ENCODE peak calls at places on chromosomes 2 and 18, in four cellular contexts. G is IMR-90, U is BE2C, Q is brain microvascular endothelial cell. I is an unnamed sample.

GRCh38 chr18:11494093-11494492 is 115.3 kb upstream of the SLC35G4 start:
- DNase-seq in G (peak), U (no peak), Q (peak), I (no peak)

GRCh38 chr2:69375494-69376353 is 11.3 kb downstream of the GFPT1 start:
- DNase-seq in G (peak), U (no peak), Q (no peak), I (no peak)

GRCh38 chr2:64865073-64865830 is 123.9 kb upstream of the SLC1A4 start:
- DNase-seq in G (peak), U (peak), Q (peak), I (no peak)

GRCh38 chr18:77393519-77393918 is 143.9 kb downstream of the GALR1 start:
- DNase-seq in G (no peak), U (no peak), Q (no peak), I (no peak)

GRCh38 chr2:219436491-219436890 is 1.8 kb downstream of the SPEG start:
- DNase-seq in G (no peak), U (no peak), Q (no peak), I (no peak)

GRCh38 chr2:123768233-123768632 is 256.9 kb upstream of the CNTNAP5 start:
- DNase-seq in G (no peak), U (no peak), Q (no peak), I (no peak)

GRCh38 chr2:230684222-230685164 is 28.1 kb upstream of the CAB39 start:
- DNase-seq in G (peak), U (no peak), Q (no peak), I (no peak)

GRCh38 chr2:57906152-57906732 is 140.4 kb upstream of the VRK2 start:
- DNase-seq in G (peak), U (no peak), Q (peak), I (peak)

GRCh38 chr2:204544961-204545860 is at the start of gene PARD3B:
- DNase-seq in G (peak), U (peak), Q (peak), I (no peak)

GRCh38 chr2:165648826-165649225 is 145.2 kb downstream of the GALNT3 start:
- DNase-seq in G (no peak), U (peak), Q (no peak), I (no peak)

GRCh38 chr2:207895236-207895860 is 125.6 kb upstream of the FZD5 start:
- DNase-seq in G (no peak), U (no peak), Q (no peak), I (no peak)

GRCh38 chr2:195861821-195862220 is 204.8 kb downstream of the SLC39A10 start:
- DNase-seq in G (peak), U (no peak), Q (no peak), I (peak)

GRCh38 chr2:138193416-138194213 is 229.3 kb downstream of the HNMT start:
- DNase-seq in G (no peak), U (no peak), Q (no peak), I (no peak)

GRCh38 chr18:45839415-45840395 is 14.2 kb downstream of the SIGLEC15 start:
- DNase-seq in G (peak), U (no peak), Q (peak), I (no peak)

GRCh38 chr2:102000813-102001766 is 9.3 kb downstream of the IL1R2 start:
- DNase-seq in G (no peak), U (no peak), Q (no peak), I (no peak)

GRCh38 chr2:101998556-101999121 is 6.9 kb downstream of the IL1R2 start:
- DNase-seq in G (no peak), U (no peak), Q (no peak), I (no peak)

GRCh38 chr2:102001767-102002142 is 10.0 kb downstream of the IL1R2 start:
- DNase-seq in G (no peak), U (no peak), Q (no peak), I (no peak)

GRCh38 chr2:101999122-101999789 is 7.5 kb downstream of the IL1R2 start:
- DNase-seq in G (peak), U (no peak), Q (no peak), I (no peak)

DNA sequence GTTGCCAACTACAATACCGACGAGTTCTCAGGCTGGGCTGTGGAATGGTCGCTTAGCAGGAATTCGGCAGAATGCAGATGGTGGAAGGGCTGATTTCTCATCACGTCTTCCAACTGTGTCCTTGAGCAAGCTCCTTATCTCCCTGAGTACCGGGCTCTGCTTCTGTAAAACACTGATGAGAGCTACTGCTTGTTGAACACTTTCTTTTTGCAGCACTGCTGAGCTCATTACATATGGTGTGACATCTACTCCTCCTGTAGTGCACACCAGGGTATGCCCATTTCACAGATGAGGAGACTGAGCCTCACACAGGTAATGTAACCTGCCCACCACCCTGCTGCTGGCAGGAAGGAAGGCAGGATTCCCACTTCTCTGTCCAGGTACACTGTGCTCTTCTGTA is 8.3 kb downstream of the IL1R2 start:
- DNase-seq in G (no peak), U (no peak), Q (no peak), I (no peak)
- H3K4me3 ChIP-seq in G (no peak), U (no peak), Q (no peak), I (no peak)

DNA sequence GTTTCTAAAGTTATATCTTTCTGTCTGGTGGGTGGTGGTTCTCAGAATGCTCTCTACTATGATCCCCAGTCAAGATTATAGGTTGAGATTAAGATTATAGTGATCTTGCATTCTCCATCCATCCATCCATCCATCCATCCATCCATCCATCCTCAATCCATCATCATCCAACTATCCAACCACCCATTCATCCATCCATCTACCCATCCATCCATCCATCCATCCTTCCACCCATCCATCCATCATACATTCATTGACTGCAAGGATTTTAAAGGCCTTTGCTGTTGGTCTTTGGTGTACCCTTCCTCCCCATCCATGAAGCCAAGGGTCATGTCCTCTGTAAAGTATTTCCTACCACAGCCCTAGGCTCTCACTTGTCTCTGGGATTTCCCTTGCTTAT is 13.1 kb downstream of the GLI2 start:
- DNase-seq in G (no peak), U (no peak), Q (no peak), I (no peak)
- TF ChIP-seq CTCF in G (no peak), U (no peak), Q (no peak), I (no peak)

DNA sequence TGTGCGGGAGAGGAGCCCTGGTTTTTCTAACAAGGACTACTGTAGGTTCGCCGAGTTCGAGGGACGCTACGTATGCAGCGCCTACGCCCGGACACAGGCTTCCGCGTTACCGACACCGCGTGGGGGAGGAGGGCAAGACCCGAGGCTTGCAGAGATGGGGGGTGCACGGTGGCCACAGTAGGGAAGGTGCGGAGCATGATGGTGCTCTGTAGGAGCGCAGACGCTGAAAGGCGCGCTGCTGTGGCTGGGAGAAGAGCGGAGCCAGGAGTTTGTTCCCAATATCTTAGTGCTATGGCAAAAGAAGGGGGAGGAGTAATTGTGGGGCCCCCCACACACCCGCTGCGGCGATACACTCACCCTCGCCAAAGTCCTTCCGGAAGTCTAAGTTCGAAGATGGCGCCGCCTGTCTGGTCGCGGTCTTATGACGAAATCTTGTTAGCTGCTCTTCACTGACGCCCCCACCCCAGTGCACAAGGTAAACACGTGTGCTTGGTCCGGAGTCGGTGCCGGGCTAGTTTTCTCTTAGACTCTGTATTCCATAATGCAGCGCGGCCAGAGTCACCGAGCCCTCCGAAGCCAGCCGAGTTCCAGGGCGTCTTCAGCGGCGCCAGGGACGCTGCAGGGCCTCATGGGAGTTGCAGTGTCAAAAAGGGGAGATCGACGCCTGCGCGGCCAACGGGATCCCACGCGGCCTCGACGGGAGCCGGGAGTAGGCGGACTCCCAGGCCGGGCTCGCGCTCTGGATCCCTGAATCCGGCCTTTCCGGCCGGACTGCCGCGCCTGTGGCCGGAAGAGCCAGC is at the start of gene GTF3C2:
- DNase-seq in G (peak), U (peak), Q (peak), I (peak)
- H3K4me3 ChIP-seq in G (peak), U (peak), Q (peak), I (peak)

DNA sequence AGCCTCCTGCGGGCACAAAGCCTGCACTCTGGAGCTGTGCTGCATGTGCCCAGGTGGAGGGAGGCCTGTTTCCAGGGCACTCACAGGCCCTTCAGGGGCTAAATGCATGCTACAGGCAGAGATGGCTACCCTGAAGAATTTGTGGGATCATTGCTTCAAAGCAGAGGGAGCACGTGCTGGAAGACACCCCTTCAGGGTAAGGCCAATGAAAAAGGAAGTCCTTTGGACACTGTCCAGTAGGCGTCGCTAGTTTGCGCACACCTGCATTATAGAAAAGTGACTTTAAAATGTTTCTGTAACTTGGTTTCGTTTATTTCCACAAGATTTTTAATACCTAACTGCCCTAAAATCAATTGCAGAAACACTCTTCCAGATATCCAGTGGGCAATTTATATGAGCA is 325.3 kb downstream of the ZNF516 start:
- DNase-seq in G (no peak), U (no peak), Q (no peak), I (no peak)
- TF ChIP-seq CTCF in G (no peak), U (no peak), Q (no peak), I (no peak)

DNA sequence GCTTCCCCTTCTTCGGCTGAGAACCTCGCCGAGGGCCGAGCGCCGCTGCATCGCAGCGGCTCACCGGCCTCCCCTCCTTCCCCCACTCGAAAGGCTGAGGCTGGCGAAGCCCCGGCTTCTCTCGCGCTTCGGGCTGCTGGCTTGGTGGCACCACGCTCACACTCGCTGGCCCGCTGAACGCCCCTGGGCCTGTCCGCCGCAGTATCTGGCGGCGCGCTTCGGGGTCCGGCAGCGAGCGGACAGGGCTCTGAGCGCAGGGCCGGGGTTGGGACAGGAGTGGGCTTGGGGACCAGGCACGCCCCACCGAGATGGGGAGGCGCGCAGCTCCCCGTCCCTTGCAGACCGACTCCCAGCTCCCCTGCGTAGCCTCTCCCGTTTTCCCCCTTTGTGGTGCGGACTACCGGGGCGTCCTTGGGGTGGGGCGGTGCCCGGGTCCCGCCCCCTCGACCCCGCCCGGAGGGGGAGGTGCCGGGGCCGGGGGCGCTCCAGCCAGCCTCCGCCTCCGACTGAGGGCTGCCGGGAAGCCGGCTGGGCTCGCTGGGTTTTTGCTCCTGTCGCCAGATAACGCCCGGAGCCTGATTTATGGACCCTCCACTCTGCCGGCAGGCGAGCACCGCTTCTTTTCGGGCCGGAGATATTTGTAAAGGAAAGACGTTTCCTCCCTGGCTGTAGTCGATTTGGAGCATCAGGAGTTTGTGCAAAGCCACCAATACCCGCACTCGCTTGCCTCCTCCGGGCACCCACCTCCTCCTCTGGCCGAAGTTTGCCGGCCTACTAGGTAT is 3.8 kb downstream of the GBX2 start:
- DNase-seq in G (no peak), U (peak), Q (no peak), I (no peak)
- H3K4me3 ChIP-seq in G (peak), U (peak), Q (peak), I (peak)

DNA sequence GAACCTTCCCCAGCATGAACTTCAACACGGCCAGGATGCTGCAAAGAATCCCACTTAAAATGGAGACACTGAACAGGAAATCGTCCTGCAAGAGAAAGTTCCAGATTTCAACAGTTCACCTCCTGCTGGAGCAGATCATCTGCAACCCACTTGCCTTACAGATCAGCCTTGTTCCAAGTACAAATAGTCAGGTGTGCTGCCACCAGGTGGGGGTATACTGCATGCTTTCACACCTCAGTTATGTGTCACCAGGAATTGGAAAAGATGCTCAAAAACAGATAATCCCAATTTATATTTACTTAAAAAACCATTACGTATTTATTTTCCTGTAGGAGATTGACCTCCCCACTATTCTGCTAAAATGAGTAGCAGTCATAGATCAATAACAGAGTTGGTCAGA is 212.3 kb downstream of the MGAT5 start:
- DNase-seq in G (no peak), U (no peak), Q (no peak), I (no peak)
- TF ChIP-seq CTCF in G (peak), U (peak), Q (peak), I (no peak)

GRCh38 chr2:145749556-145749955 is 1229.6 kb upstream of the ZEB2 start:
- DNase-seq in G (no peak), U (no peak), Q (no peak), I (no peak)
- H3K4me3 ChIP-seq in G (no peak), U (no peak), Q (no peak), I (no peak)

GRCh38 chr18:48783616-48784520 is 166.9 kb downstream of the SMAD7 start:
- DNase-seq in G (no peak), U (no peak), Q (no peak), I (no peak)

GRCh38 chr18:48784654-48785053 is 166.1 kb downstream of the SMAD7 start:
- DNase-seq in G (no peak), U (no peak), Q (no peak), I (no peak)

GRCh38 chr18:48785686-48786470 is 164.9 kb downstream of the SMAD7 start:
- DNase-seq in G (no peak), U (no peak), Q (no peak), I (no peak)

GRCh38 chr18:48786621-48787522 is 163.9 kb downstream of the SMAD7 start:
- DNase-seq in G (no peak), U (no peak), Q (no peak), I (no peak)

GRCh38 chr18:48785091-48785614 is 165.6 kb downstream of the SMAD7 start:
- DNase-seq in G (no peak), U (no peak), Q (no peak), I (no peak)
- TF ChIP-seq CTCF in G (no peak), U (no peak), Q (no peak), I (no peak)